ENCODE peak calls at places on chromosomes 16 and 17, in seven cellular contexts. T is psoas muscle, B is AG09309, D is WTC11, W is fibroblast of villous mesenchyme, P is colonic mucosa, L is transverse colon. J is an unnamed sample.

GRCh38 chr16:10738231-10739077 is 5.2 kb upstream of the NUBP1 start:
- DNase-seq in T (peak), B (peak), D (no peak), W (peak), P (no peak), L (peak), J (peak)

GRCh38 chr17:80112471-80113032 is 11.2 kb downstream of the GAA start:
- DNase-seq in T (no peak), B (no peak), D (peak), W (no peak), P (no peak), L (no peak), J (no peak)

GRCh38 chr17:82838386-82839063 is 1.3 kb downstream of the ZNF750 start:
- DNase-seq in T (peak), B (no peak), D (no peak), W (peak), P (peak), L (peak), J (peak)

GRCh38 chr17:81160747-81161453 is 4.4 kb upstream of the PVALEF start:
- DNase-seq in T (no peak), B (no peak), D (no peak), W (no peak), P (no peak), L (no peak), J (no peak)

GRCh38 chr16:71448274-71448866 is 6.5 kb upstream of the TLE7 start:
- DNase-seq in T (no peak), B (no peak), D (no peak), W (no peak), P (no peak), L (no peak), J (no peak)

GRCh38 chr16:2611499-2611862 is 70.8 kb upstream of the KCTD5 start:
- DNase-seq in T (no peak), B (no peak), D (no peak), W (no peak), P (no peak), L (no peak), J (no peak)

GRCh38 chr16:88306860-88307545 is 75.8 kb upstream of the ZNF469 start:
- DNase-seq in T (peak), B (peak), D (no peak), W (peak), P (no peak), L (no peak), J (no peak)

GRCh38 chr17:30996481-30996880 is 25.6 kb downstream of the RNF135 start:
- DNase-seq in T (no peak), B (no peak), D (no peak), W (no peak), P (no peak), L (no peak), J (no peak)

GRCh38 chr16:16945207-16945606 is 525.6 kb downstream of the XYLT1 start:
- DNase-seq in T (no peak), B (no peak), D (no peak), W (no peak), P (no peak), L (no peak), J (no peak)

GRCh38 chr16:17590711-17591654 is 120.2 kb upstream of the XYLT1 start:
- DNase-seq in T (no peak), B (peak), D (no peak), W (no peak), P (no peak), L (no peak), J (no peak)

GRCh38 chr17:58533616-58534188 is 19.3 kb upstream of the MTMR4 start:
- DNase-seq in T (no peak), B (no peak), D (no peak), W (no peak), P (no peak), L (no peak), J (no peak)

GRCh38 chr17:64401941-64402340 is 11.3 kb upstream of the PECAM1 start:
- DNase-seq in T (no peak), B (no peak), D (no peak), W (no peak), P (no peak), L (no peak), J (no peak)

GRCh38 chr16:11032922-11033291 is 88.5 kb downstream of the CLEC16A start:
- DNase-seq in T (peak), B (peak), D (no peak), W (peak), P (no peak), L (peak), J (no peak)

GRCh38 chr17:29619251-29619650 is 3.5 kb downstream of the CORO6 start:
- DNase-seq in T (peak), B (no peak), D (no peak), W (peak), P (no peak), L (no peak), J (no peak)

GRCh38 chr17:29617481-29618271 is 5.0 kb downstream of the CORO6 start:
- DNase-seq in T (peak), B (no peak), D (peak), W (peak), P (peak), L (peak), J (peak)

GRCh38 chr17:29617125-29617480 is 5.6 kb downstream of the CORO6 start:
- DNase-seq in T (peak), B (no peak), D (peak), W (peak), P (peak), L (peak), J (peak)

GRCh38 chr17:29620271-29620670 is 2.4 kb downstream of the CORO6 start:
- DNase-seq in T (peak), B (no peak), D (peak), W (peak), P (no peak), L (no peak), J (no peak)

GRCh38 chr17:29618272-29619065 is 4.2 kb downstream of the CORO6 start:
- DNase-seq in T (no peak), B (no peak), D (no peak), W (no peak), P (no peak), L (no peak), J (no peak)
- TF ChIP-seq CTCF in T (no peak), B (no peak), D (no peak), W (no peak), P (no peak), L (no peak), J (peak)

GRCh38 chr16:73046484-73047214 is 1.3 kb downstream of the ZFHX3 start:
- DNase-seq in T (no peak), B (no peak), D (no peak), W (no peak), P (no peak), L (no peak), J (no peak)

GRCh38 chr16:73047536-73048291 is at the start of gene ZFHX3:
- DNase-seq in T (peak), B (no peak), D (peak), W (peak), P (peak), L (peak), J (peak)

GRCh38 chr16:73049051-73049910 is 1.4 kb upstream of the ZFHX3 start:
- DNase-seq in T (no peak), B (no peak), D (no peak), W (no peak), P (no peak), L (no peak), J (no peak)

GRCh38 chr16:73047221-73047535 is 750 bp downstream of the ZFHX3 start:
- DNase-seq in T (no peak), B (peak), D (no peak), W (no peak), P (no peak), L (no peak), J (no peak)

DNA sequence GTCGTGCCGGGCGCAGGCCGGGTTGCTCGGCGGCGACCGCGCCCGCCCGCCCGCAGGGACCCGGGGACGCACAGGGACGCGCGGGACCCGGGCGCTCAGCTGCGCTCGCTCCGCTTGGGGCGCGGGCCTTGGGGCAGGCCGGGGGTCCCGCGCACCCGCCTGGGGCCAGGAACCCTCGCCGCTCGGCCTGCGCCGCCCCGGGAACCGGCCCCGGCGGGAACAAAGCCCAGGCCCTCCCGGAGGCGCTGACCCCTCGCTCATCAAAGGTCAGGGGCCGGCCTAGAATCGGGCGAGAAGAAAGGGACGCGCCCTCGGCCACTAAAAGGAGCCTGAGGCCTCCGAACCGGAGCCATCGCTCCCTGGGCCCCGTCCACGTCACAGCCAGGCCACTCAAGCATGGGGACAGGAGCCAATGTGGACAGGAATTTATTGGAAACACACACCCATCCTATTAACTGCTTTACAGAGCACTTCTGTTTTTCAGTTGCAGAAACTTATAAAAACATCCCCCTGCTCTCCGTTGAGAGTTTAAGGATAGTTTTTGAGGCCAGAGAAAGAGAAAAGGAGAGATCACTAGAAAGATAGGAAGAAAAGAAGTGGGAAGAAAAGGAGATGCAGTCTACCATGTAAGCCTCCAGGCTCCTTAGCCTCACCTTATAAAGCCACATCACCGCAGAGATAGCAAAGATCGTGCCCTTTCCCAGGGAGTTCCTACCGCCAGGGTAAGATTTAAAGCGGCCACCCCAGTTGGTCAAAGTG is 543 bp upstream of the ZFHX3 start:
- DNase-seq in T (peak), B (no peak), D (no peak), W (peak), P (no peak), L (peak), J (no peak)
- TF ChIP-seq CTCF in T (no peak), B (no peak), D (no peak), W (no peak), P (no peak), L (no peak), J (peak)

GRCh38 chr17:68429881-68430280 is 27.4 kb downstream of the WIPI1 start:
- DNase-seq in T (no peak), B (no peak), D (no peak), W (no peak), P (no peak), L (no peak), J (no peak)
- TF ChIP-seq CTCF in T (no peak), B (no peak), D (no peak), W (no peak), P (no peak), L (no peak), J (no peak)

GRCh38 chr17:40615295-40615988 is 32.2 kb downstream of the SMARCE1 start:
- DNase-seq in T (no peak), B (no peak), D (peak), W (peak), P (peak), L (peak), J (no peak)
- TF ChIP-seq CTCF in T (peak), B (peak), D (no peak), W (peak), P (peak), L (peak), J (no peak)

GRCh38 chr17:29807520-29808361 is 122.3 kb downstream of the SSH2 start:
- DNase-seq in T (peak), B (peak), D (peak), W (peak), P (peak), L (peak), J (peak)
- TF ChIP-seq CTCF in T (peak), B (peak), D (peak), W (peak), P (peak), L (peak), J (peak)

DNA sequence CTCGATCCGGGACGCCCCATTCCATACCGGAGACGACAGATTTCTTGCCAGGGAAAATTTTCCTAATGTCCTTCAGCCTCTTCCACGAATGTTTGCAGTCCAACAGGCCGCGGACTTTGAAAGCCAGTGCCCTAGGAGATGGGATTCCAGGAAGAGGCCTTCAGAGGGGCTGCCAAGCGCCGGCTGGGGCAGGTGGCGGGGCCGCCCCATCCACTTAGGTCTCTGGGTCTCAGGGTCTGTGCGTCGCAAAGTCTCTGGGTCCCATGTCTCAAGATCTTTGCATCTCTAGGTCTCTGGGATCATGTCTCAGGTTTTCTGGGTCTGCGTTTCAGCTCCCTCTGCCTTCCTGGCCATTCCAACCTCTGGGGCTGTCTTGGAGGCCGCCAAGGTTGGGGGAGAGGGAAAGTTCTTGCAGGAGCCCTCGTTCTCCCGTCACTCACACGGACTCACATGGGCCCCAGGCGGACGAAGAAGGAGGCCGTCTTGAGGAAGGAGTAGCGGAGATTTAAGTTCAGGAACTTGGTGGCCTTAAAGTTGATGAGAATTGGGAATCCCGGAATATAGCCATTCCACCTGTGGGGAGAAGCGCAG is 7.2 kb downstream of the ALOX12B start:
- DNase-seq in T (no peak), B (no peak), D (peak), W (no peak), P (no peak), L (no peak), J (no peak)
- TF ChIP-seq CTCF in T (no peak), B (no peak), D (peak), W (no peak), P (no peak), L (peak), J (peak)

DNA sequence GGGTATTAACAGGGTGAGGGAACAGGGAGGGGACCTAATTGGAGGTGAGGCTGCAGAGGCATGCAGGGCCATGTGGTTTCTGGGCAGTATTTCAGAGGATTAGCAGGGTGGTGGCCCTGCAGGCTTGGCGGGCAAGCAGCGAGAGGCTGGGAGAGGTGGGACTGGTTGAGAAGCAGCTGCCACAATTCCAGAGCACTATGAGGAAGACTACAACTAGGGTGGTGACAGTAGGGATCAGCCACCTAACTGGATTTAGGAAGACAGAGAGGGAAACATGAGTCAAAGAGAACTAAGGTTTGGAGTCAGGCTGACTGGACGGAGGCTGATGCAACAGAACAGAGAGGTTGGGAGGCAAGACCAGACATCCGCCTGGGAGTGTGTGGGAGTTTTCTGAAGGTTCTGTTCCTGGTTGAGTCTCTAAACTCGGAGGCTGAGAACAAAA is 12.3 kb downstream of the ALOXE3 start:
- DNase-seq in T (no peak), B (no peak), D (no peak), W (peak), P (no peak), L (no peak), J (no peak)
- TF ChIP-seq CTCF in T (no peak), B (no peak), D (no peak), W (no peak), P (no peak), L (no peak), J (no peak)

DNA sequence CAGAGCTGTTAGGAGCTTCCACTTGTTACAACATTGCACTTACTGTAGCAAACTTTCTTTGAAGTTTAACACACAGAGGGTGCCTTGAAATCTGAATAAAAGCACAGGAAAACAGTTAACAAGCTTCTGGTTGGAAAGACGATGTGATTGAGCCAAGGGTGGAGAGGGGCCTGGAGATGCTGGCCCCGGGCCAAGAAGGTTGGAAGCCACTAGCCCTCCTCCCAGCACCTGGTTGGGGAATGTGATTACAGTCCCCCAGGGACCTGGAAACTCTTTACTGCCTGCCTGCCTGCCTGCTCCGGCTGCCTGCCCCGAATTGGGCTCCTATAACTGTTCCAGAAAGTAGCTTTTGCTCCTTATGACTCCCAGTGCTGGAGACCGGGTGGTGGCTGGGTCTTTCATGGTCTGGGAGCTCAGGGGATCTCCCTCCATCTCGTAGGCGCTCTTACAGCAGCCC is 48.0 kb upstream of the ZFHX3 start:
- DNase-seq in T (no peak), B (no peak), D (peak), W (no peak), P (no peak), L (no peak), J (no peak)
- TF ChIP-seq CTCF in T (no peak), B (no peak), D (no peak), W (no peak), P (no peak), L (no peak), J (no peak)